ENCODE peak calls at places on chromosomes 13 and 19, in six cellular contexts. U, P, N, C, I and K are unnamed samples.

GRCh38 chr19:40740747-40741146 is 9.5 kb downstream of the ACTMAP start:
- DNase-seq in P (no peak), U (no peak), I (peak; percentile 84), N (no peak), C (no peak), K (no peak)

GRCh38 chr13:35460061-35460460 is 16.4 kb downstream of the MAB21L1 start:
- DNase-seq in U (no peak), C (no peak), N (no peak), I (no peak), P (no peak), K (no peak)

GRCh38 chr13:95524270-95524901 is 28.1 kb upstream of the CLDN10 start:
- DNase-seq in I (no peak), N (no peak), C (no peak), P (no peak), U (no peak), K (no peak)

GRCh38 chr19:45804140-45804958 is 10.8 kb downstream of the RSPH6A start:
- DNase-seq in I (no peak), N (no peak), P (no peak), C (no peak), U (no peak), K (no peak)

GRCh38 chr13:35190241-35190640 is 248.2 kb downstream of the NBEA start:
- DNase-seq in P (no peak), I (no peak), N (no peak), U (no peak), C (no peak), K (no peak)

GRCh38 chr19:4744451-4745170 is 21.0 kb upstream of the DPP9 start:
- DNase-seq in U (peak; percentile 69), N (no peak), I (peak; percentile 43), P (no peak), C (peak; percentile 52), K (no peak)

GRCh38 chr13:24664726-24665409 is 15.3 kb upstream of the ATP12A start:
- DNase-seq in N (no peak), P (no peak), C (no peak), I (no peak), U (no peak), K (no peak)

GRCh38 chr13:27631156-27631555 is 9.5 kb downstream of the POLR1D start:
- DNase-seq in P (peak; percentile 28), I (no peak), U (no peak), N (no peak), C (no peak), K (no peak)

GRCh38 chr19:51690359-51691121 is 2.6 kb upstream of the SPACA6 start:
- DNase-seq in U (peak; percentile 77), N (peak; percentile 75), P (peak; percentile 77), I (no peak), C (peak; percentile 92), K (peak; percentile 61)

GRCh38 chr19:12789098-12789903 is 2.0 kb upstream of the JUNB start:
- DNase-seq in U (peak; percentile 73), C (peak; percentile 53), N (no peak), I (no peak), P (peak; percentile 47), K (no peak)

GRCh38 chr13:98576215-98576945 is 527 bp downstream of the STK24 start:
- DNase-seq in I (peak; percentile 49), P (peak; percentile 52), N (peak; percentile 60), U (peak; percentile 74), C (peak; percentile 12), K (peak; percentile 54)

GRCh38 chr13:57631607-57632275 is at the start of gene PCDH17:
- DNase-seq in I (no peak), U (peak; percentile 37), N (peak; percentile 69), C (no peak), P (peak; percentile 75), K (peak; percentile 66)

GRCh38 chr19:44640518-44640917 is 3.2 kb upstream of the PVR start:
- DNase-seq in N (no peak), P (no peak), U (no peak), C (no peak), I (peak; percentile 39), K (no peak)

GRCh38 chr19:19379527-19379926 is 25.9 kb upstream of the GATAD2A start:
- DNase-seq in C (no peak), I (no peak), P (no peak), U (no peak), N (no peak), K (no peak)

GRCh38 chr13:91882918-91883317 is 484.5 kb downstream of the GPC5 start:
- DNase-seq in P (no peak), N (no peak), U (no peak), C (no peak), I (no peak), K (no peak)

GRCh38 chr13:76297331-76297730 is 588.9 kb downstream of the KCTD12 start:
- DNase-seq in N (no peak), U (no peak), I (no peak), P (no peak), C (no peak), K (no peak)

GRCh38 chr13:112124100-112124499 is 57.2 kb downstream of the SOX1 start:
- DNase-seq in C (no peak), N (no peak), U (no peak), I (no peak), P (no peak), K (no peak)

GRCh38 chr13:111638233-111638632 is 317.8 kb downstream of the TEX29 start:
- DNase-seq in U (no peak), P (no peak), I (no peak), N (no peak), C (no peak), K (no peak)

GRCh38 chr13:108486096-108486495 is 143.3 kb upstream of the MYO16 start:
- DNase-seq in N (no peak), C (no peak), I (no peak), U (no peak), P (no peak), K (no peak)

GRCh38 chr13:63408227-63409202 is 1992.9 kb upstream of the PCDH20 start:
- DNase-seq in U (no peak), I (no peak), C (no peak), P (peak; percentile 19), N (no peak), K (no peak)

GRCh38 chr19:5827891-5828660 is 11.4 kb downstream of the FUT6 start:
- DNase-seq in P (peak; percentile 97), C (peak; percentile 93), N (peak; percentile 95), U (peak; percentile 91), I (peak; percentile 30), K (peak; percentile 69)

GRCh38 chr19:28404462-28404861 is 808.5 kb downstream of the UQCRFS1 start:
- DNase-seq in P (no peak), C (no peak), N (no peak), I (no peak), U (no peak), K (no peak)

GRCh38 chr19:28406237-28406596 is 806.7 kb downstream of the UQCRFS1 start:
- DNase-seq in I (no peak), C (no peak), P (no peak), U (no peak), N (peak; percentile 15), K (no peak)

GRCh38 chr19:28401739-28402138 is 811.2 kb downstream of the UQCRFS1 start:
- DNase-seq in I (no peak), P (no peak), N (no peak), U (no peak), C (no peak), K (no peak)

GRCh38 chr19:28402701-28403290 is 810.2 kb downstream of the UQCRFS1 start:
- DNase-seq in P (no peak), U (no peak), N (no peak), C (no peak), I (no peak), K (no peak)

GRCh38 chr19:28403698-28404099 is 809.3 kb downstream of the UQCRFS1 start:
- DNase-seq in P (no peak), N (no peak), I (no peak), U (no peak), C (no peak), K (no peak)
- H3K4me1 ChIP-seq in P (no peaks in the 10 kb centered on the region), N (peaks cover 14% of the 10 kb centered on the region), I (no peaks in the 10 kb centered on the region), U (no peaks in the 10 kb centered on the region), C (no peaks in the 10 kb centered on the region), K (no peaks in the 10 kb centered on the region)

GRCh38 chr19:47107953-47108746 is 5.4 kb downstream of the ZC3H4 start:
- DNase-seq in C (no peak), I (no peak), P (no peak), N (no peak), U (no peak), K (no peak)

GRCh38 chr19:47104678-47105077 is 8.9 kb downstream of the ZC3H4 start:
- DNase-seq in C (no peak), P (no peak), N (no peak), U (no peak), I (peak; percentile 79), K (no peak)

GRCh38 chr19:47107201-47107952 is 6.2 kb downstream of the ZC3H4 start:
- DNase-seq in I (no peak), P (no peak), N (no peak), U (no peak), C (no peak), K (no peak)

GRCh38 chr19:47106819-47107200 is 6.8 kb downstream of the ZC3H4 start:
- DNase-seq in U (no peak), C (no peak), N (no peak), P (no peak), I (no peak), K (no peak)

GRCh38 chr19:47105874-47106273 is 7.7 kb downstream of the ZC3H4 start:
- DNase-seq in C (no peak), N (no peak), P (no peak), U (no peak), I (no peak), K (no peak)
- H3K4me1 ChIP-seq in C (peaks cover 39% of the 10 kb centered on the region), N (peaks cover 33% of the 10 kb centered on the region), P (peaks cover 25% of the 10 kb centered on the region), U (peaks cover 3% of the 10 kb centered on the region), I (peaks cover 85% of the 10 kb centered on the region), K (peaks cover 17% of the 10 kb centered on the region)

GRCh38 chr13:32086791-32087441 is 55.3 kb downstream of the FRY start:
- DNase-seq in P (no peak), N (no peak), I (no peak), C (no peak), U (no peak), K (no peak)
- H3K4me1 ChIP-seq in P (no peaks in the 10 kb centered on the region), N (no peaks in the 10 kb centered on the region), I (peaks cover 34% of the 10 kb centered on the region), C (peaks cover 4% of the 10 kb centered on the region), U (no peaks in the 10 kb centered on the region), K (no peaks in the 10 kb centered on the region)

GRCh38 chr13:52455677-52456041 is 381 bp downstream of the CKAP2 start:
- DNase-seq in I (peak; percentile 49), C (peak; percentile 75), U (peak; percentile 83), N (peak; percentile 92), P (peak; percentile 90), K (peak; percentile 70)

GRCh38 chr13:52463526-52463925 is 8.2 kb downstream of the CKAP2 start:
- DNase-seq in P (no peak), N (no peak), I (no peak), U (no peak), C (no peak), K (no peak)

GRCh38 chr13:52461265-52461664 is 6.0 kb downstream of the CKAP2 start:
- DNase-seq in P (no peak), U (no peak), N (no peak), I (no peak), C (no peak), K (no peak)

GRCh38 chr13:52454825-52455676 is at the start of gene CKAP2:
- DNase-seq in N (peak; percentile 97), U (peak; percentile 97), C (peak; percentile 92), P (peak; percentile 97), I (peak; percentile 91), K (peak; percentile 96)

DNA sequence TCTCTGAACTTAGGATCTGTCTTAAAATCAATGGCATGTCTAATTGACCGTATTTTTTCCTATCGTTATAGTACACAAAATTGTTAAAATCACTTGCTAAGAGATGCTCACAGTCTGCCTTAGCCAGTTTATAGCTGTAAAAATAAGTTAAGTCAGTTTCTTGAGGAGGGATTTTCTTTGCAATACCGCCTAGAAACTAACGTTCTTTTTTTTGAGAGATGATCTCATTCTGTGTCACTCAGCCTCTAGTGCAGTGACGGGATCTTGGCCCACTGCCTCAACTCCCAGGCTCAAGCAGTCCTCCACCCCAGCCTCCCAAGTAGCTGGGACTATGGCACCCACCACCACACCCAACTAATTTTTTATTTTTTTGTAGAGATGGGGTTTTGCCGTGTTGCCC is 4.4 kb downstream of the CKAP2 start:
- DNase-seq in I (no peak), N (no peak), P (no peak), C (no peak), U (no peak), K (no peak)
- H3K4me1 ChIP-seq in I (peaks cover 6% of the 10 kb centered on the region), N (peaks cover 8% of the 10 kb centered on the region), P (no peaks in the 10 kb centered on the region), C (peaks cover 26% of the 10 kb centered on the region), U (no peaks in the 10 kb centered on the region), K (peaks cover 10% of the 10 kb centered on the region)